ENCODE peak calls at places on chromosomes 16 and 17, in seven cellular contexts. One of them, this sample, is unnamed.

GRCh38 chr16:25040543-25040942 is 25.4 kb upstream of the ARHGAP17 start:
- DNase-seq in vagina: no peak
- DNase-seq in breast epithelium: no peak
- DNase-seq in endothelial cell of umbilical vein: no peak
- DNase-seq in H1: no peak
- DNase-seq in stomach: no peak
- DNase-seq in suprapubic skin: no peak
- DNase-seq in this sample: no peak

GRCh38 chr17:57924677-57925076 is 30.5 kb downstream of the CUEDC1 start:
- DNase-seq in vagina: no peak
- DNase-seq in breast epithelium: no peak
- DNase-seq in endothelial cell of umbilical vein: no peak
- DNase-seq in H1: no peak
- DNase-seq in stomach: no peak
- DNase-seq in suprapubic skin: no peak
- DNase-seq in this sample: no peak

GRCh38 chr16:85969159-85969558 is 70.2 kb downstream of the IRF8 start:
- DNase-seq in vagina: no peak
- DNase-seq in breast epithelium: no peak
- DNase-seq in endothelial cell of umbilical vein: no peak
- DNase-seq in H1: no peak
- DNase-seq in stomach: no peak
- DNase-seq in suprapubic skin: no peak
- DNase-seq in this sample: no peak

GRCh38 chr17:48636177-48637018 is 10.2 kb upstream of the HOXB9 start:
- DNase-seq in vagina: no peak
- DNase-seq in breast epithelium: no peak
- DNase-seq in endothelial cell of umbilical vein: peak; percentile 93
- DNase-seq in H1: peak; percentile 85
- DNase-seq in stomach: peak; percentile 48
- DNase-seq in suprapubic skin: no peak
- DNase-seq in this sample: no peak

GRCh38 chr16:73058221-73058615 is 10.3 kb upstream of the ZFHX3 start:
- DNase-seq in vagina: no peak
- DNase-seq in breast epithelium: no peak
- DNase-seq in endothelial cell of umbilical vein: peak; percentile 45
- DNase-seq in H1: no peak
- DNase-seq in stomach: peak; percentile 62
- DNase-seq in suprapubic skin: no peak
- DNase-seq in this sample: no peak

GRCh38 chr17:76276461-76277299 is 11.5 kb downstream of the UBALD2 start:
- DNase-seq in vagina: no peak
- DNase-seq in breast epithelium: no peak
- DNase-seq in endothelial cell of umbilical vein: no peak
- DNase-seq in H1: no peak
- DNase-seq in stomach: no peak
- DNase-seq in suprapubic skin: no peak
- DNase-seq in this sample: no peak

GRCh38 chr17:59165933-59166342 is 10.4 kb downstream of the PRR11 start:
- DNase-seq in vagina: no peak
- DNase-seq in breast epithelium: no peak
- DNase-seq in endothelial cell of umbilical vein: peak; percentile 80
- DNase-seq in H1: peak; percentile 27
- DNase-seq in stomach: peak; percentile 47
- DNase-seq in suprapubic skin: peak; percentile 71
- DNase-seq in this sample: no peak

GRCh38 chr17:45430738-45431530 is 1.7 kb downstream of the ARHGAP27 start:
- DNase-seq in vagina: no peak
- DNase-seq in breast epithelium: peak; percentile 74
- DNase-seq in endothelial cell of umbilical vein: no peak
- DNase-seq in H1: no peak
- DNase-seq in stomach: peak; percentile 84
- DNase-seq in suprapubic skin: no peak
- DNase-seq in this sample: peak; percentile 88

GRCh38 chr17:77817953-77818352 is 140.6 kb upstream of the TNRC6C start:
- DNase-seq in vagina: no peak
- DNase-seq in breast epithelium: no peak
- DNase-seq in endothelial cell of umbilical vein: no peak
- DNase-seq in H1: no peak
- DNase-seq in stomach: no peak
- DNase-seq in suprapubic skin: no peak
- DNase-seq in this sample: no peak

GRCh38 chr17:56880133-56880532 is 33.7 kb downstream of the TRIM25 start:
- DNase-seq in vagina: no peak
- DNase-seq in breast epithelium: no peak
- DNase-seq in endothelial cell of umbilical vein: no peak
- DNase-seq in H1: no peak
- DNase-seq in stomach: no peak
- DNase-seq in suprapubic skin: no peak
- DNase-seq in this sample: no peak

GRCh38 chr16:28237754-28238357 is 26.1 kb upstream of the XPO6 start:
- DNase-seq in vagina: no peak
- DNase-seq in breast epithelium: no peak
- DNase-seq in endothelial cell of umbilical vein: no peak
- DNase-seq in H1: no peak
- DNase-seq in stomach: no peak
- DNase-seq in suprapubic skin: no peak
- DNase-seq in this sample: no peak

GRCh38 chr16:58615280-58615679 is 14.3 kb downstream of the CNOT1 start:
- DNase-seq in vagina: no peak
- DNase-seq in breast epithelium: no peak
- DNase-seq in endothelial cell of umbilical vein: no peak
- DNase-seq in H1: no peak
- DNase-seq in stomach: no peak
- DNase-seq in suprapubic skin: no peak
- DNase-seq in this sample: no peak

GRCh38 chr17:19978206-19978802 is 676 bp upstream of the AKAP10 start:
- DNase-seq in vagina: no peak
- DNase-seq in breast epithelium: no peak
- DNase-seq in endothelial cell of umbilical vein: no peak
- DNase-seq in H1: no peak
- DNase-seq in stomach: no peak
- DNase-seq in suprapubic skin: no peak
- DNase-seq in this sample: peak; percentile 16

GRCh38 chr17:82231562-82232321 is 2.9 kb downstream of the SLC16A3 start:
- DNase-seq in vagina: no peak
- DNase-seq in breast epithelium: peak; percentile 68
- DNase-seq in endothelial cell of umbilical vein: peak; percentile 35
- DNase-seq in H1: no peak
- DNase-seq in stomach: peak; percentile 75
- DNase-seq in suprapubic skin: peak; percentile 85
- DNase-seq in this sample: peak; percentile 64

GRCh38 chr16:20051147-20051546 is 22.5 kb downstream of the GPR139 start:
- DNase-seq in vagina: no peak
- DNase-seq in breast epithelium: no peak
- DNase-seq in endothelial cell of umbilical vein: no peak
- DNase-seq in H1: no peak
- DNase-seq in stomach: no peak
- DNase-seq in suprapubic skin: no peak
- DNase-seq in this sample: no peak

GRCh38 chr17:81964081-81964849 is 3.3 kb upstream of the NOTUM start:
- DNase-seq in vagina: no peak
- DNase-seq in breast epithelium: no peak
- DNase-seq in endothelial cell of umbilical vein: no peak
- DNase-seq in H1: no peak
- DNase-seq in stomach: no peak
- DNase-seq in suprapubic skin: no peak
- DNase-seq in this sample: no peak

GRCh38 chr16:81823111-81823510 is 44.0 kb downstream of the PLCG2 start:
- DNase-seq in vagina: no peak
- DNase-seq in breast epithelium: no peak
- DNase-seq in endothelial cell of umbilical vein: peak; percentile 39
- DNase-seq in H1: no peak
- DNase-seq in stomach: peak; percentile 39
- DNase-seq in suprapubic skin: no peak
- DNase-seq in this sample: no peak

GRCh38 chr17:3710951-3711383 is 12.7 kb upstream of the HASPIN start:
- DNase-seq in vagina: no peak
- DNase-seq in breast epithelium: no peak
- DNase-seq in endothelial cell of umbilical vein: peak; percentile 64
- DNase-seq in H1: no peak
- DNase-seq in stomach: no peak
- DNase-seq in suprapubic skin: no peak
- DNase-seq in this sample: no peak

GRCh38 chr16:4743217-4743897 is 9.0 kb downstream of the DNAAF8 start:
- DNase-seq in vagina: no peak
- DNase-seq in breast epithelium: no peak
- DNase-seq in endothelial cell of umbilical vein: no peak
- DNase-seq in H1: no peak
- DNase-seq in stomach: no peak
- DNase-seq in suprapubic skin: no peak
- DNase-seq in this sample: no peak

GRCh38 chr16:85479972-85480726 is 133.0 kb upstream of the GSE1 start:
- DNase-seq in vagina: no peak
- DNase-seq in breast epithelium: no peak
- DNase-seq in endothelial cell of umbilical vein: no peak
- DNase-seq in H1: no peak
- DNase-seq in stomach: peak; percentile 72
- DNase-seq in suprapubic skin: no peak
- DNase-seq in this sample: peak; percentile 28

GRCh38 chr17:12489307-12489706 is 176.4 kb upstream of the MYOCD start:
- DNase-seq in vagina: no peak
- DNase-seq in breast epithelium: no peak
- DNase-seq in endothelial cell of umbilical vein: no peak
- DNase-seq in H1: no peak
- DNase-seq in stomach: no peak
- DNase-seq in suprapubic skin: no peak
- DNase-seq in this sample: no peak

GRCh38 chr16:28059841-28060240 is 3.7 kb downstream of the GSG1L start:
- DNase-seq in vagina: no peak
- DNase-seq in breast epithelium: no peak
- DNase-seq in endothelial cell of umbilical vein: no peak
- DNase-seq in H1: no peak
- DNase-seq in stomach: no peak
- DNase-seq in suprapubic skin: no peak
- DNase-seq in this sample: no peak

GRCh38 chr16:54734156-54734555 is 196.5 kb upstream of the IRX5 start:
- DNase-seq in vagina: no peak
- DNase-seq in breast epithelium: no peak
- DNase-seq in endothelial cell of umbilical vein: no peak
- DNase-seq in H1: no peak
- DNase-seq in stomach: no peak
- DNase-seq in suprapubic skin: no peak
- DNase-seq in this sample: no peak
- H3K4me3 ChIP-seq in vagina: no peak overlapping the region
- H3K4me3 ChIP-seq in breast epithelium: no peak overlapping the region
- H3K4me3 ChIP-seq in endothelial cell of umbilical vein: no peak overlapping the region
- H3K4me3 ChIP-seq in H1: no peak overlapping the region
- H3K4me3 ChIP-seq in stomach: no peak overlapping the region
- H3K4me3 ChIP-seq in suprapubic skin: no peak overlapping the region
- H3K4me3 ChIP-seq in this sample: no peak overlapping the region

DNA sequence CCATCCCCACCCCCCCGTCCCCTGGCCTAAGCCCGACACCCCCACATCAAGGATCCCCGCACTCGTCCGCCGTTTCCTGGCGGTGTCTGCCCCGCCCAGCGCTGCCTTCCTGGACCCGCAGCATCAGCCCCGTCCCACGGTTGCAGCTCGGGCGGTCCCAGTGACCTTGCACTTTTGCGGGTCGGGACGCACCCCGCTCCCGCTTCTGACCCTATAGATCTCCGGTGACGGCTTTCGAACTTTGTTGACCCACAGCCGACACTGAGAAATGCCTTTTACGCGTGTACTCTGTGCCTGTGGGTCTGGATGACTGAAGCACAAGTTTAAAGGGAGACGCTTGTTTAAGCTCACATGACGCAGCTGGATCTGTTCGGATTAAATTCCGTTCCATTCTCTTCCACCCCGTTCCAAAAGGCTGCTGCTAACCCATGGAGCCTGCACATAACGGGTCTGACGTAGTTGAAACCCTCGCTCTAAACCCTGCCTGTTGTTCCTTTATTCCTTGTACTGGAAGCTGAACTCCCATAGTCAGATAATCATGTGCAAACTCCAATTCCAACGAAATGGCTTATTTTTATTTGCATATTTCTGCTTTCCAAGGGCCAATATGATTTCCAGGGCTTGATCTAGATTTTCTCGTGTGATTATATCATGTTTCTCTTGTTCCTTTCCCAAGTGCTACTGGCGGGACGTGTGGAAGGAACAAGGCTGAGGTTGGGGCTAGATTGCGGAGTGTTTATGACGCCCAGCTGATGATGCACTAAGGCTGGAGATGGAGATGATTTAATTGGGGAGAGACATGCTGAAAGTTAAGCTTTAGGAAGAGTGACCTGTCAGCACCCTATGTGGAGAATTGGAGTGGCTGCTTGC is 834 bp downstream of the FLYWCH1 start:
- DNase-seq in vagina: no peak
- DNase-seq in breast epithelium: no peak
- DNase-seq in endothelial cell of umbilical vein: peak; percentile 54
- DNase-seq in H1: no peak
- DNase-seq in stomach: peak; percentile 33
- DNase-seq in suprapubic skin: no peak
- DNase-seq in this sample: no peak
- TF ChIP-seq POLR2AphosphoS5 in vagina: no peak
- TF ChIP-seq POLR2AphosphoS5 in breast epithelium: no peak
- TF ChIP-seq POLR2AphosphoS5 in endothelial cell of umbilical vein: no peak
- TF ChIP-seq POLR2AphosphoS5 in H1: no peak
- TF ChIP-seq POLR2AphosphoS5 in stomach: peak; percentile 52
- TF ChIP-seq POLR2AphosphoS5 in suprapubic skin: no peak
- TF ChIP-seq POLR2AphosphoS5 in this sample: peak; percentile 29

DNA sequence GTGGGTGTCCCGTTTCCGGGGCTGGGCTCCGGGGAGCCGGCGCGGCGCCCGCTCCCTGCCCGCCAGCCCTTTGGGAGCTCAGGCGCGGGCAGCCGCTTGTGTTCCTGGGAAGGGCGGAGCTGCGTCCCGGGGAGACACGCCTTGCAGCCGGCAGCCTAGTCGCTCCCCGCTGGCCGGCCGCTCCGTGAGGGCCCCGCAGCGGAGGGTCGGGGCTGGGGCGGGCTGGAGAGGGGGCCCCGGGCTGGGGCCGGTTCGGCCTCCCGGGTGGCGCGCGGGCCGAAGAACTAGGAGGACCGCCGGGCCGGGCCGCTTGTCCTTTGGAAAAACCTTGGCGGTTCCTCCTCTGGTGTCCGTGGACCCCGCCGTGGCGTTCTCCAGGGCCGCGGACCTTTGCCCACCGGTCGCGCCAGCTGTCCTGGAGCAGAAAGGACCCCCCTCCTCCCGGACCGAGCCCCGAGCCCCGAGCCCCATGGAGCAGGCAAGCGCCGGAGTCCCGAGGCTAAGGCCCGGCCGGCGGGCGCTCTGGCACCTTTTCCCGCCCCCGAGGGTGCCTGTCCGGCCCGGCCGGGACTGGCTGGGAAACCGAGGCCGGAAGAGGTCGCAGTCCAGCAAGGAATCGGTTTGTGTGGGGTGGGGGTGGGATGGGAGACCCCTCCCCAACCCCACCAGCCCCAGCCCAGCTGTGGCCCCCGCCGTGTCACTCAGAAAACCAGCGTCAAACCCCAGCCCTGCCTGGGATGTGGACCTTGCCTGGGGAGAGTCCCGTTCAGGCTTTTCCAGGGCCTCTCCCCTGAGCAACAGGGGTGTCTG is 6.8 kb upstream of the TBC1D3B start:
- DNase-seq in vagina: peak; percentile 97
- DNase-seq in breast epithelium: peak; percentile 68
- DNase-seq in endothelial cell of umbilical vein: no peak
- DNase-seq in H1: no peak
- DNase-seq in stomach: peak; percentile 67
- DNase-seq in suprapubic skin: no peak
- DNase-seq in this sample: peak; percentile 64
- TF ChIP-seq POLR2A in vagina: no peak
- TF ChIP-seq POLR2A in breast epithelium: no peak
- TF ChIP-seq POLR2A in endothelial cell of umbilical vein: no peak
- TF ChIP-seq POLR2A in H1: no peak
- TF ChIP-seq POLR2A in stomach: no peak
- TF ChIP-seq POLR2A in suprapubic skin: peak; percentile 26
- TF ChIP-seq POLR2A in this sample: no peak

GRCh38 chr17:61064087-61064951 is 335.3 kb upstream of the TBX2 start:
- DNase-seq in vagina: no peak
- DNase-seq in breast epithelium: no peak
- DNase-seq in endothelial cell of umbilical vein: no peak
- DNase-seq in H1: no peak
- DNase-seq in stomach: no peak
- DNase-seq in suprapubic skin: no peak
- DNase-seq in this sample: no peak
- H3K4me3 ChIP-seq in vagina: no peak overlapping the region
- H3K4me3 ChIP-seq in breast epithelium: no peak overlapping the region
- H3K4me3 ChIP-seq in endothelial cell of umbilical vein: no peak overlapping the region
- H3K4me3 ChIP-seq in H1: no peak overlapping the region
- H3K4me3 ChIP-seq in stomach: no peak overlapping the region
- H3K4me3 ChIP-seq in suprapubic skin: no peak overlapping the region
- H3K4me3 ChIP-seq in this sample: no peak overlapping the region

This sample was measured in prostate gland.